ENCODE peak calls at places on chromosome 13, in six cellular contexts. C, F, Q, X, P and L are unnamed samples.

GRCh38 chr13:28488376-28489005 is 6.4 kb downstream of the FLT1 start:
- DNase-seq in X (peak), Q (no peak), C (no peak), F (no peak), P (no peak), L (no peak)

GRCh38 chr13:99590519-99591011 is 89.3 kb downstream of the TM9SF2 start:
- DNase-seq in F (no peak), P (no peak), C (no peak), X (no peak), Q (no peak), L (no peak)

GRCh38 chr13:27036236-27036981 is 135.2 kb downstream of the USP12 start:
- DNase-seq in Q (no peak), X (peak), P (no peak), F (no peak), C (peak), L (no peak)

GRCh38 chr13:75219479-75220237 is 262.3 kb downstream of the TBC1D4 start:
- DNase-seq in F (peak), C (peak), X (peak), Q (peak), P (peak), L (peak)

GRCh38 chr13:43428545-43429287 is 358.1 kb downstream of the ENOX1 start:
- DNase-seq in X (no peak), F (no peak), P (no peak), Q (no peak), C (no peak), L (no peak)

GRCh38 chr13:34038326-34039068 is 220.5 kb downstream of the RFC3 start:
- DNase-seq in Q (no peak), F (no peak), C (no peak), X (no peak), P (no peak), L (no peak)

GRCh38 chr13:33665776-33666175 is 152.2 kb upstream of the RFC3 start:
- DNase-seq in P (no peak), C (no peak), F (no peak), Q (no peak), X (no peak), L (no peak)

GRCh38 chr13:58795715-58796114 is 1164.2 kb downstream of the PCDH17 start:
- DNase-seq in C (no peak), X (no peak), P (no peak), Q (no peak), F (no peak), L (no peak)

GRCh38 chr13:113962975-113963374 is 10.9 kb downstream of the C13orf46 start:
- DNase-seq in P (no peak), Q (no peak), F (no peak), C (no peak), X (no peak), L (no peak)

GRCh38 chr13:40495620-40496001 is 170.8 kb downstream of the FOXO1 start:
- DNase-seq in C (no peak), F (no peak), Q (no peak), X (no peak), P (no peak), L (no peak)

GRCh38 chr13:35979378-35979911 is 151.7 kb downstream of the DCLK1 start:
- DNase-seq in C (peak), F (no peak), P (no peak), X (peak), Q (no peak), L (no peak)

GRCh38 chr13:67200183-67200582 is 30.0 kb downstream of the PCDH9 start:
- DNase-seq in Q (no peak), X (no peak), P (no peak), C (no peak), F (no peak), L (no peak)

GRCh38 chr13:66543780-66544179 is 686.4 kb downstream of the PCDH9 start:
- DNase-seq in F (no peak), P (no peak), C (no peak), X (no peak), Q (no peak), L (no peak)

GRCh38 chr13:45333973-45334922 is 6.7 kb downstream of the TPT1 start:
- DNase-seq in C (no peak), Q (peak), F (no peak), P (peak), X (peak), L (no peak)

GRCh38 chr13:20633802-20634201 is 66.8 kb downstream of the IFT88 start:
- DNase-seq in X (no peak), F (no peak), P (no peak), Q (no peak), C (peak), L (no peak)

GRCh38 chr13:75405976-75406703 is 75.8 kb downstream of the TBC1D4 start:
- DNase-seq in C (no peak), F (no peak), P (no peak), X (no peak), Q (no peak), L (no peak)

GRCh38 chr13:40170091-40170490 is 496.4 kb downstream of the FOXO1 start:
- DNase-seq in Q (no peak), F (no peak), X (no peak), C (no peak), P (no peak), L (no peak)

GRCh38 chr13:80251403-80251802 is 89.5 kb downstream of the SPRY2 start:
- DNase-seq in P (no peak), F (no peak), X (peak), C (peak), Q (no peak), L (peak)

GRCh38 chr13:61935710-61936109 is 520.1 kb upstream of the PCDH20 start:
- DNase-seq in Q (no peak), F (no peak), P (no peak), X (no peak), C (no peak), L (no peak)

GRCh38 chr13:43200736-43201135 is 177.3 kb downstream of the DNAJC15 start:
- DNase-seq in Q (no peak), F (no peak), C (no peak), X (no peak), P (no peak), L (no peak)

GRCh38 chr13:91331047-91331915 is 16.2 kb upstream of the MIR17HG start:
- DNase-seq in Q (no peak), C (no peak), P (no peak), X (no peak), F (no peak), L (no peak)

GRCh38 chr13:113554333-113554700 is 30.2 kb upstream of the TFDP1 start:
- DNase-seq in C (no peak), F (no peak), P (no peak), X (no peak), Q (no peak), L (no peak)

GRCh38 chr13:22091222-22091970 is 420.5 kb downstream of the FGF9 start:
- DNase-seq in C (no peak), X (no peak), P (no peak), F (no peak), Q (no peak), L (no peak)

GRCh38 chr13:28754698-28755545 is 36.2 kb upstream of the SLC46A3 start:
- DNase-seq in F (no peak), X (peak), Q (no peak), C (no peak), P (no peak), L (no peak)

GRCh38 chr13:35818577-35819165 is 312.5 kb downstream of the DCLK1 start:
- DNase-seq in Q (no peak), F (no peak), C (peak), X (peak), P (no peak), L (peak)

GRCh38 chr13:98500963-98501421 is 75.9 kb downstream of the STK24 start:
- DNase-seq in P (no peak), X (no peak), C (no peak), F (no peak), Q (no peak), L (no peak)

GRCh38 chr13:80783926-80784325 is 443.0 kb upstream of the SPRY2 start:
- DNase-seq in Q (no peak), X (no peak), P (no peak), C (no peak), F (no peak), L (no peak)

GRCh38 chr13:109787135-109787954 is 962 bp upstream of the IRS2 start:
- DNase-seq in P (peak), C (no peak), X (peak), F (no peak), Q (peak), L (peak)

GRCh38 chr13:59877933-59878332 is 285.8 kb downstream of the DIAPH3 start:
- DNase-seq in X (no peak), P (no peak), F (no peak), C (no peak), Q (no peak), L (no peak)

GRCh38 chr13:32947886-32948285 is 68.3 kb upstream of the KL start:
- DNase-seq in P (no peak), X (no peak), Q (no peak), C (no peak), F (no peak), L (peak)

GRCh38 chr13:93857126-93857525 is 622.4 kb downstream of the DCT start:
- DNase-seq in P (no peak), X (no peak), C (no peak), Q (no peak), F (no peak), L (no peak)

GRCh38 chr13:30158774-30159445 is 148.4 kb downstream of the KATNAL1 start:
- DNase-seq in X (peak), C (peak), F (no peak), P (no peak), Q (peak), L (no peak)

GRCh38 chr13:26584713-26585112 is 27.2 kb downstream of the WASF3 start:
- DNase-seq in Q (no peak), C (peak), X (peak), F (no peak), P (no peak), L (no peak)

GRCh38 chr13:108195861-108196260 is 19.5 kb downstream of the LIG4 start:
- DNase-seq in C (no peak), Q (no peak), F (no peak), P (no peak), X (no peak), L (no peak)

GRCh38 chr13:77952276-77952675 is 33.6 kb upstream of the EDNRB start:
- DNase-seq in X (no peak), P (no peak), F (no peak), Q (no peak), C (no peak), L (no peak)

GRCh38 chr13:89695343-89696257 is 1651.9 kb upstream of the MIR17HG start:
- DNase-seq in F (no peak), P (no peak), X (peak), Q (no peak), C (peak), L (no peak)

GRCh38 chr13:29436291-29436690 is 159.2 kb downstream of the SLC7A1 start:
- DNase-seq in P (no peak), C (peak), X (peak), F (no peak), Q (no peak), L (no peak)

GRCh38 chr13:67143544-67144115 is 86.5 kb downstream of the PCDH9 start:
- DNase-seq in Q (no peak), X (peak), C (no peak), P (no peak), F (no peak), L (no peak)